ENCODE peak calls at places on chromosomes 13 and 19, in five cellular contexts. Q, C, Y, L and M are unnamed samples.

GRCh38 chr19:49020931-49021895 is 2.9 kb downstream of the CGB3 start:
- DNase-seq in Q (no peak), C (peak), Y (no peak), L (no peak), M (peak)

GRCh38 chr19:3851254-3852176 is 17.3 kb downstream of the ZFR2 start:
- DNase-seq in Q (no peak), C (no peak), Y (no peak), L (no peak), M (no peak)

GRCh38 chr13:45775401-45775963 is 73.4 kb downstream of the CBY2 start:
- DNase-seq in Q (no peak), C (no peak), Y (no peak), L (no peak), M (no peak)

GRCh38 chr13:106104281-106104901 is 431.1 kb downstream of the EFNB2 start:
- DNase-seq in Q (no peak), C (peak), Y (no peak), L (no peak), M (no peak)

GRCh38 chr19:6768236-6768785 is 1.1 kb upstream of the SH2D3A start:
- DNase-seq in Q (no peak), C (no peak), Y (no peak), L (no peak), M (peak)

GRCh38 chr19:3710265-3710812 is 2.2 kb downstream of the TJP3 start:
- DNase-seq in Q (peak), C (peak), Y (peak), L (no peak), M (no peak)

GRCh38 chr13:36639610-36640009 is 34.2 kb upstream of the SERTM1 start:
- DNase-seq in Q (no peak), C (no peak), Y (no peak), L (no peak), M (no peak)

GRCh38 chr13:102367836-102368235 is 34.0 kb downstream of the FGF14 start:
- DNase-seq in Q (no peak), C (no peak), Y (no peak), L (no peak), M (no peak)

GRCh38 chr13:62512194-62513141 is 1096.8 kb upstream of the PCDH20 start:
- DNase-seq in Q (no peak), C (peak), Y (no peak), L (peak), M (peak)

GRCh38 chr13:94917814-94918213 is 205.5 kb upstream of the SOX21 start:
- DNase-seq in Q (no peak), C (no peak), Y (no peak), L (no peak), M (no peak)

GRCh38 chr19:52898101-52898500 is 666 bp upstream of the ZNF320 start:
- DNase-seq in Q (no peak), C (no peak), Y (no peak), L (peak), M (no peak)

GRCh38 chr13:112771139-112771876 is 81.5 kb downstream of the ATP11A start:
- DNase-seq in Q (no peak), C (no peak), Y (no peak), L (no peak), M (no peak)

GRCh38 chr19:44869728-44870470 is 21.2 kb upstream of the TOMM40 start:
- DNase-seq in Q (no peak), C (peak), Y (peak), L (no peak), M (no peak)

GRCh38 chr13:73849292-73849691 is 284.9 kb downstream of the KLF12 start:
- DNase-seq in Q (no peak), C (peak), Y (no peak), L (no peak), M (peak)

GRCh38 chr13:41720839-41721561 is 239.9 kb downstream of the VWA8 start:
- DNase-seq in Q (no peak), C (no peak), Y (no peak), L (no peak), M (no peak)

GRCh38 chr13:77898097-77898496 is 20.5 kb downstream of the EDNRB start:
- DNase-seq in Q (no peak), C (peak), Y (no peak), L (no peak), M (no peak)

GRCh38 chr19:40139533-40140287 is 49.0 kb upstream of the ZNF780A start:
- DNase-seq in Q (no peak), C (peak), Y (peak), L (no peak), M (peak)

GRCh38 chr13:89897681-89898080 is 1449.8 kb upstream of the MIR17HG start:
- DNase-seq in Q (no peak), C (no peak), Y (no peak), L (no peak), M (no peak)

GRCh38 chr13:102597029-102598015 is 536 bp downstream of the TPP2 start:
- DNase-seq in Q (no peak), C (peak), Y (peak), L (peak), M (peak)

GRCh38 chr19:34306213-34306661 is 51.9 kb downstream of the GARRE1 start:
- DNase-seq in Q (no peak), C (no peak), Y (no peak), L (no peak), M (no peak)

GRCh38 chr13:44759723-44760360 is 183.7 kb upstream of the TSC22D1 start:
- DNase-seq in Q (peak), C (peak), Y (no peak), L (no peak), M (no peak)

GRCh38 chr19:43148233-43148632 is 38.1 kb downstream of the PSG5 start:
- DNase-seq in Q (peak), C (peak), Y (no peak), L (no peak), M (no peak)

GRCh38 chr19:31290926-31291590 is 58.2 kb downstream of the TSHZ3 start:
- DNase-seq in Q (peak), C (no peak), Y (no peak), L (no peak), M (no peak)

GRCh38 chr19:30999726-31000125 is 349.5 kb downstream of the TSHZ3 start:
- DNase-seq in Q (no peak), C (no peak), Y (no peak), L (no peak), M (no peak)

GRCh38 chr19:4980838-4981680 is 12.1 kb downstream of the KDM4B start:
- DNase-seq in Q (no peak), C (no peak), Y (peak), L (no peak), M (no peak)

GRCh38 chr13:20128459-20128927 is 32.4 kb downstream of the GJA3 start:
- DNase-seq in Q (no peak), C (no peak), Y (no peak), L (no peak), M (no peak)

GRCh38 chr13:73059460-73060250 is 850 bp downstream of the KLF5 start:
- DNase-seq in Q (peak), C (no peak), Y (peak), L (peak), M (peak)

GRCh38 chr13:110109910-110110309 is 197.0 kb downstream of the COL4A1 start:
- DNase-seq in Q (no peak), C (peak), Y (no peak), L (no peak), M (no peak)

DNA sequence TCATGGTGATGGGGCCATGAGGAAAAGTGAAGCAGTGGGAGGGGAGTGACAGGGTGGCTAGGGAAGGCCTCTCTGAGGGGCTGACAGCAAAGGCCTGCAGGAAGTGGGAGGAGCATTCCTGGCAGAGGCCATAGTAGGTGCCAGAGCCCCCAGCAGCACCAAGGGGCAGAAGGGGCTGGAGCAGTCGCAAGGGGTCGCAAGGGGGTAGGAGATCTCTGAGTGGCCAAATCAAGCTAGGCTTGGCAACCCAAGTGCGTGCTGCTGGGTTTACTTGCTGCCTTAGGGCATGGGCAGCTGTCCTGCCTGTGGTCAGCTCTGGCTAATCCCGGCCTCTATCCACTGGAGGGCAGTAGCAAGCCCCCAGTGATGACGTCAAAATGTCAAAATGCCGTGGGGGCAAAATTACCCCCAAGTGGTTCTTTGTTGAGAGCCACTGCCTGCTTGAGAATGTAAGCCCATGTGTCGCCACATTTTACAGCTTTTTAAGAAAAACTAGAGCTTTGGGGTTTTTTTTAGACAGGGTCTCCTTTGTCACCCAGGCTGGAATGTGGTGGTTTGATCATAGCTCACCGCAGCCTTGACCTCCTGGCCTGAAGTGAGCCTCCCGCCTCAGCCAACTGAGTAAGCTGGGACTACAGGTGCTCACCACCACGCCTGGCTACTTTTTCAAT is 11.8 kb downstream of the CCDC97 start:
- DNase-seq in Q (no peak), C (peak), Y (peak), L (peak), M (peak)
- TF ChIP-seq CTCF in Q (peak), C (peak), Y (peak), L (peak), M (peak)

DNA sequence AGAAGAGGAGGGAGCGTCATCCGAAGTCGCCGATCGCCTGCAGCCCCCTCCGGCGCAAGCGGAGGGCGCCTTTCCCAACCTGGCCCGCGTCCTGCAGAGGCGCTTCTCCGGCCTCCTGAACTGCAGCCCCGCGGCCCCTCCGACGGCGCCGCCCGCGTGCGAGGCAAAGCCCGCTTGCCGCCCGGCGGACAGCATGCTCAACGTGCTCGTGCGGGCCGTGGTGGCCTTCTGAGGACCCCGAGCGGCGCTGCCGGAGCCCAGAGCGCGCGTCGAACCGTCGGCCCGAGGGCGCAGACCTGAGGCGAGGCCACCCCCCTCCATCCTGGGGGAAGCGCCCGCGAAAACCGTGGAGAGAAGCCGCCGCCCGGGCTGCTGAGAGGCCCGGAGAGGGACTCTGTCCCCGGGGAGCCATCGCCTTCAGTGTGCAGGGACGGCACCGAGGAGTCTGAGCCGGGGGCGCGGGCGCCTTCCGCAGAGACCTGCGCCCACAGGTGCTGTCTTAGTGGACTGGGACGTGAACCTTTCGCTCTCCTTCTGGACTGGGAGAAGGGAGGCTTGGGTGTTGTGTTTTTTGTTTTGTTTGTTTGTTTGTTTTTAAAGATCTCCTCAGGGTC is 3.5 kb downstream of the IER2 start:
- DNase-seq in Q (peak), C (peak), Y (peak), L (no peak), M (no peak)
- TF ChIP-seq CTCF in Q (no peak), C (peak), Y (no peak), L (peak), M (no peak)

DNA sequence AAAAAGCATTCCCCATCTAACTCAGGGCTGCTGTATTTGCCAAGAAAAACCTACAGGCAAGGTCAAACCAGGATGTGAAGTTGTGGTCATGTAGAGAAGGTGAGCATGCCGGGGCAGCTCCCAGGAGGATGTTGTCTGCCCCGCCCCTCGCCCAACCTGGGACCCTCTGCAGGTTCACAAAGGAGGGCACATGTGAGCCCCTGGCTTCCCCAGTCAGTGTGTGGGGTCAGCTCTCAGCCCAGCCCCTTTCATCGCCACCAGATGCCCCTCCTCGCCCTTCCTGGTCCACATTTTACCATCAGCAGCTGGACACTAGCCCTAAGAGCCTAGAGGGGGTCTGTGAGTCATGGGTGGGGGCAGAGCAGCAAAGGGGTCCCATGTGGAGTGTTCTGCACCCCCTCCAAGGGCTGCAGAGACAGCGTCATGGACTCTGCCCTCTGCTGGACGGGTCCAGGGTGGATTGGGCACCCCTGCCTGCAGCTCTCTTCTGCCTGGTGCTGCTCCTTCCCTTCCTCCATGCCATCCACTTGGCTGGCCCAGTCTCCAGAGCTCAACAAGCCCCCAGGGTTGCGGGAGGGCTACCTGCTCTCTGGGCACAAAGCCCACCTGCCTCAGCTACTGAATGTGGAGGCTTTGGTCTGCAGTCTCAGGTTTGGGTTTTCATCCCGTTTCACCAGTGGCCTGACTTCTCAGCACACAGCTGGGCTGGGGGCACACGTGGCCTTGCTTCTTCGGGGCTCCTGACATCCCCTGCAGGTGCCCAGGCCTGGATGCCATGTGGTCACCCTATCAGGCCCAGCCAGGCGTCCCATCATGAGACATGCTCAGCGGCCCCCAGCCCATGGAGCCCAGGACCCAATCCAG is 3.7 kb downstream of the PLEKHF1 start:
- DNase-seq in Q (no peak), C (no peak), Y (no peak), L (no peak), M (peak)
- TF ChIP-seq CTCF in Q (no peak), C (no peak), Y (peak), L (no peak), M (peak)

GRCh38 chr13:39655569-39656324 is at the start of gene COG6:
- DNase-seq in Q (peak), C (peak), Y (peak), L (peak), M (peak)
- TF ChIP-seq CTCF in Q (no peak), C (peak), Y (no peak), L (peak), M (no peak)

GRCh38 chr13:98468929-98469328 is 108.0 kb downstream of the STK24 start:
- DNase-seq in Q (no peak), C (no peak), Y (no peak), L (no peak), M (no peak)

GRCh38 chr13:98470920-98471319 is 106.0 kb downstream of the STK24 start:
- DNase-seq in Q (no peak), C (no peak), Y (no peak), L (no peak), M (no peak)

GRCh38 chr13:98467263-98467985 is 109.5 kb downstream of the STK24 start:
- DNase-seq in Q (no peak), C (no peak), Y (no peak), L (no peak), M (no peak)

GRCh38 chr13:98466634-98467236 is 110.2 kb downstream of the STK24 start:
- DNase-seq in Q (no peak), C (peak), Y (peak), L (peak), M (peak)

DNA sequence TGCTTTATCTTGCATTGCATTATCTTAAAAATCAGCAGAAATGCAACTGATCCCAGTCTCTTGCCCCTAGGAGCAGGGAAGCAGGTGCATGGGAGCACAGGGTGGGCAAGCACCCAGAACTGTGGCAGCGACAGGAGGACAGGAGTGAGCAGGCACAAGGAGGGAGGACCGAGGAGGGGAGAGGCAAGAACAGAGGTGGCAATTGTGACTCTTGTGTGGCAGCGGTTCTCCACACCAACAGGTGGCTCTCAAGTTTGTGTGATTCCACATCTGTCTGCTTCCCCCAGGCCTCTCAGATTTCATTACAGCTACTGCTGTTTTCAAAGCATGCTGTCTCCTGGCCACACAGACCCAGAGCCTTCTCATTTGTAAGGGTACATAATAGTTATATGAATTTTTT is 108.6 kb downstream of the STK24 start:
- DNase-seq in Q (no peak), C (no peak), Y (no peak), L (no peak), M (no peak)
- TF ChIP-seq CTCF in Q (no peak), C (peak), Y (no peak), L (no peak), M (no peak)

GRCh38 chr19:10392120-10392519 is 11.2 kb downstream of the CDC37 start:
- DNase-seq in Q (no peak), C (no peak), Y (no peak), L (no peak), M (no peak)
- TF ChIP-seq CTCF in Q (no peak), C (no peak), Y (no peak), L (no peak), M (no peak)

GRCh38 chr19:55676889-55677505 is 2.0 kb downstream of the EPN1 start:
- DNase-seq in Q (no peak), C (no peak), Y (no peak), L (no peak), M (no peak)

GRCh38 chr19:55676384-55676783 is 1.4 kb downstream of the EPN1 start:
- DNase-seq in Q (no peak), C (no peak), Y (no peak), L (no peak), M (no peak)

GRCh38 chr19:55679343-55680257 is 4.6 kb downstream of the EPN1 start:
- DNase-seq in Q (no peak), C (no peak), Y (no peak), L (no peak), M (no peak)

GRCh38 chr19:55677572-55678028 is 2.6 kb downstream of the EPN1 start:
- DNase-seq in Q (no peak), C (no peak), Y (peak), L (no peak), M (no peak)

DNA sequence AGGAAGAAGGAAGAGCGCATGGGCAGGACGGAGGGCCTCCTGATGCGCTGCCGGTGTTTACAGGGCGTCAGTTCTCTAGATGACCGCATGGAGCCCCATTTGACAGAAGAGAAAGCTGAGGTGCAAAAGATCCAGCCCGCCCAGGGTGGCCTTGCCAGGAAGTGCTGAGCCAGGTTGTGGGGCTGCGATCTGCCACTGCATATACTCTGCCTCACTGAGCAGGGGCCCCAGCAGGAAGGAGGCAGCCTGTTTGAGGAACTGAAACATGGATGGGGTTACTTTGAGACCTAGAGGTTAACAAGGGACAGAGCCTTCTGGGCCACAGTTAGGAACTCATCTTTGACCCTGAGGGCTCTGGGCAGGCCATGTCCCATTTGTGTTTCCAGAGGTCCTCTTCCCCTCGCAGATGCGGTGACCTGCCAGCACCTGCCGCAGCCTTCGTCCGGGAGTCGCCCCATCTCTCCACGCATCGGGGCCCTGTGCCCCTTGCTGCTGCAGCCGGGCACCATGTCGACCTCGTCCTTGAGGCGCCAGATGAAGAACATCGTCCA is 3.2 kb downstream of the EPN1 start:
- DNase-seq in Q (peak), C (no peak), Y (no peak), L (no peak), M (no peak)
- TF ChIP-seq CTCF in Q (no peak), C (no peak), Y (no peak), L (no peak), M (no peak)

GRCh38 chr13:50170447-50171037 is 155.3 kb downstream of the KCNRG start:
- DNase-seq in Q (no peak), C (peak), Y (no peak), L (no peak), M (no peak)
- TF ChIP-seq CTCF in Q (peak), C (peak), Y (no peak), L (no peak), M (no peak)

DNA sequence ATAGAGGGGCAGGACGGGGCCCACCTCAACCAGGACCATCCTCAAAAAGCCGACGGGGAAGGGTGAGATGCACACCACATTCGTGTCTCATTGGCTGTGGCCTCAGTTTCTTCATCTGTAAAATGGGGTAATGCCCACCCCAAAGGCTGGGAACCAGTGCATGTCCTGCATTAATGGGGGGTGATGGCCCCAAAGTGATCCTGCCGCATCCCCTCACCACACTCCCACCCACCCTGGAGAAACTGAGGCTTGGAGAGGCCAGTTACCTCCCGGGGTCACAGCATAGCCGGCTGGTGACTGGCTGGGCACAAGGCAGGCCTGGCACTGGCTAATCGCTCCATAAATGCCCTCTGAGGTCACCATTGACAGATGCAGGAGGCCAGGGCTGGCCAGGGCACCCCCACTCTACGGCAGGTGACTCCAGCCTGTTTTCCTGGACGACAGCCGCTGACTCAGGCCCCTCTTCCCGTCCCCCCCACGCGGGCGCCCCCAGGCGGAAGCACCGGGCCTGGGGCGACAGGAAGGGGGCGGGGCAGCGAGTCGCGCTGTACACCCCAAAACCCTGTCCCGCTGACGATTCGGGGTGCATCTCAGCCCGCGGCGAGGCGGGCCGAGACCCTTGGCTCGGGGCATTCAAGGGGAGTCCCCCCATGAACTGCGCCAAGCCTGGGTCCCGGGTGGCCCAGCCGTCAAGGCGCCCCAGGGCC is 483 bp upstream of the MIDN start:
- DNase-seq in Q (no peak), C (peak), Y (no peak), L (no peak), M (peak)
- TF ChIP-seq CTCF in Q (no peak), C (peak), Y (peak), L (no peak), M (no peak)